ENCODE peak calls at places on chromosomes 2 and 18, in six cellular contexts. One of them, this sample, is unnamed.
A peak's percentile ranks its signal among the peaks of the same experiment; 100 is the strongest.

GRCh38 chr2:109339519-109339991 is 210.6 kb downstream of the SH3RF3 start:
- DNase-seq in HCT116: no peak
- DNase-seq in PC-3: peak; percentile 88
- DNase-seq in hepatocyte: no peak
- DNase-seq in OCI-LY7: no peak
- DNase-seq in neural progenitor cell: no peak
- DNase-seq in this sample: no peak

GRCh38 chr2:8559811-8560210 is 122.0 kb upstream of the ID2 start:
- DNase-seq in HCT116: no peak
- DNase-seq in PC-3: no peak
- DNase-seq in hepatocyte: no peak
- DNase-seq in OCI-LY7: no peak
- DNase-seq in neural progenitor cell: no peak
- DNase-seq in this sample: no peak

GRCh38 chr2:151315381-151315903 is 26.0 kb upstream of the NMI start:
- DNase-seq in HCT116: no peak
- DNase-seq in PC-3: no peak
- DNase-seq in hepatocyte: peak; percentile 8
- DNase-seq in OCI-LY7: no peak
- DNase-seq in neural progenitor cell: peak; percentile 53
- DNase-seq in this sample: no peak

GRCh38 chr2:230957756-230958391 is 32.8 kb upstream of the GPR55 start:
- DNase-seq in HCT116: no peak
- DNase-seq in PC-3: no peak
- DNase-seq in hepatocyte: no peak
- DNase-seq in OCI-LY7: no peak
- DNase-seq in neural progenitor cell: no peak
- DNase-seq in this sample: no peak

GRCh38 chr2:209960676-209961630 is 41.5 kb upstream of the RPE start:
- DNase-seq in HCT116: peak; percentile 65
- DNase-seq in PC-3: peak; percentile 68
- DNase-seq in hepatocyte: peak; percentile 83
- DNase-seq in OCI-LY7: peak; percentile 63
- DNase-seq in neural progenitor cell: peak; percentile 86
- DNase-seq in this sample: peak; percentile 94

GRCh38 chr18:38940863-38941531 is 1375.4 kb upstream of the CELF4 start:
- DNase-seq in HCT116: peak; percentile 77
- DNase-seq in PC-3: peak; percentile 75
- DNase-seq in hepatocyte: peak; percentile 69
- DNase-seq in OCI-LY7: peak; percentile 28
- DNase-seq in neural progenitor cell: no peak
- DNase-seq in this sample: peak; percentile 54

GRCh38 chr18:47883771-47884413 is 46.6 kb downstream of the SMAD2 start:
- DNase-seq in HCT116: no peak
- DNase-seq in PC-3: peak; percentile 51
- DNase-seq in hepatocyte: peak; percentile 13
- DNase-seq in OCI-LY7: no peak
- DNase-seq in neural progenitor cell: no peak
- DNase-seq in this sample: no peak

GRCh38 chr2:26927221-26927620 is 43.2 kb upstream of the MAPRE3 start:
- DNase-seq in HCT116: no peak
- DNase-seq in PC-3: no peak
- DNase-seq in hepatocyte: no peak
- DNase-seq in OCI-LY7: no peak
- DNase-seq in neural progenitor cell: no peak
- DNase-seq in this sample: no peak

GRCh38 chr2:41496908-41497307 is 550.9 kb upstream of the PKDCC start:
- DNase-seq in HCT116: no peak
- DNase-seq in PC-3: peak; percentile 2
- DNase-seq in hepatocyte: no peak
- DNase-seq in OCI-LY7: peak; percentile 9
- DNase-seq in neural progenitor cell: no peak
- DNase-seq in this sample: no peak

GRCh38 chr18:80229342-80229741 is 18.0 kb downstream of the PARD6G start:
- DNase-seq in HCT116: no peak
- DNase-seq in PC-3: no peak
- DNase-seq in hepatocyte: no peak
- DNase-seq in OCI-LY7: no peak
- DNase-seq in neural progenitor cell: no peak
- DNase-seq in this sample: no peak

GRCh38 chr18:28175930-28176673 is 828 bp downstream of the CDH2 start:
- DNase-seq in HCT116: no peak
- DNase-seq in PC-3: peak; percentile 43
- DNase-seq in hepatocyte: peak; percentile 36
- DNase-seq in OCI-LY7: no peak
- DNase-seq in neural progenitor cell: peak; percentile 61
- DNase-seq in this sample: peak; percentile 62

GRCh38 chr18:28176933-28177827 is at the start of gene CDH2:
- DNase-seq in HCT116: no peak
- DNase-seq in PC-3: peak; percentile 82
- DNase-seq in hepatocyte: peak; percentile 88
- DNase-seq in OCI-LY7: no peak
- DNase-seq in neural progenitor cell: peak; percentile 95
- DNase-seq in this sample: peak; percentile 86

GRCh38 chr18:28175047-28175929 is 1.6 kb downstream of the CDH2 start:
- DNase-seq in HCT116: no peak
- DNase-seq in PC-3: peak; percentile 35
- DNase-seq in hepatocyte: peak; percentile 82
- DNase-seq in OCI-LY7: no peak
- DNase-seq in neural progenitor cell: peak; percentile 88
- DNase-seq in this sample: peak; percentile 67

GRCh38 chr18:28177828-28178635 is 1.1 kb upstream of the CDH2 start:
- DNase-seq in HCT116: no peak
- DNase-seq in PC-3: peak; percentile 66
- DNase-seq in hepatocyte: peak; percentile 82
- DNase-seq in OCI-LY7: no peak
- DNase-seq in neural progenitor cell: peak; percentile 93
- DNase-seq in this sample: peak; percentile 82

GRCh38 chr18:28176674-28176932 is 327 bp downstream of the CDH2 start:
- DNase-seq in HCT116: no peak
- DNase-seq in PC-3: peak; percentile 12
- DNase-seq in hepatocyte: no peak
- DNase-seq in OCI-LY7: no peak
- DNase-seq in neural progenitor cell: no peak
- DNase-seq in this sample: peak; percentile 29
- TF ChIP-seq EZH2phosphoT487 in HCT116: no peak
- TF ChIP-seq EZH2phosphoT487 in PC-3: no peak
- TF ChIP-seq EZH2phosphoT487 in hepatocyte: no peak
- TF ChIP-seq EZH2phosphoT487 in OCI-LY7: no peak
- TF ChIP-seq EZH2phosphoT487 in neural progenitor cell: no peak
- TF ChIP-seq EZH2phosphoT487 in this sample: no peak

GRCh38 chr18:48924621-48925601 is 25.9 kb downstream of the SMAD7 start:
- DNase-seq in HCT116: no peak
- DNase-seq in PC-3: no peak
- DNase-seq in hepatocyte: no peak
- DNase-seq in OCI-LY7: no peak
- DNase-seq in neural progenitor cell: peak; percentile 44
- DNase-seq in this sample: no peak
- H3K36me3 ChIP-seq in HCT116: no peaks in the 10 kb centered on the region
- H3K36me3 ChIP-seq in PC-3: no peaks in the 10 kb centered on the region
- H3K36me3 ChIP-seq in hepatocyte: no peaks in the 10 kb centered on the region
- H3K36me3 ChIP-seq in OCI-LY7: peaks cover 23% of the 10 kb centered on the region
- H3K36me3 ChIP-seq in neural progenitor cell: no peaks in the 10 kb centered on the region
- H3K36me3 ChIP-seq in this sample: no peaks in the 10 kb centered on the region

GRCh38 chr2:104177179-104177578 is 676.7 kb upstream of the POU3F3 start:
- DNase-seq in HCT116: no peak
- DNase-seq in PC-3: peak; percentile 38
- DNase-seq in hepatocyte: no peak
- DNase-seq in OCI-LY7: no peak
- DNase-seq in neural progenitor cell: no peak
- DNase-seq in this sample: no peak
- TF ChIP-seq EZH2phosphoT487 in HCT116: no peak
- TF ChIP-seq EZH2phosphoT487 in PC-3: no peak
- TF ChIP-seq EZH2phosphoT487 in hepatocyte: no peak
- TF ChIP-seq EZH2phosphoT487 in OCI-LY7: no peak
- TF ChIP-seq EZH2phosphoT487 in neural progenitor cell: no peak
- TF ChIP-seq EZH2phosphoT487 in this sample: no peak

GRCh38 chr2:173079141-173079540 is 3.5 kb downstream of the MAP3K20 start:
- DNase-seq in HCT116: no peak
- DNase-seq in PC-3: peak; percentile 16
- DNase-seq in hepatocyte: no peak
- DNase-seq in OCI-LY7: no peak
- DNase-seq in neural progenitor cell: no peak
- DNase-seq in this sample: no peak
- H3K36me3 ChIP-seq in HCT116: no peaks in the 10 kb centered on the region
- H3K36me3 ChIP-seq in PC-3: peaks cover 10% of the 10 kb centered on the region
- H3K36me3 ChIP-seq in hepatocyte: no peaks in the 10 kb centered on the region
- H3K36me3 ChIP-seq in OCI-LY7: no peaks in the 10 kb centered on the region
- H3K36me3 ChIP-seq in neural progenitor cell: no peaks in the 10 kb centered on the region
- H3K36me3 ChIP-seq in this sample: no peaks in the 10 kb centered on the region

GRCh38 chr2:114496959-114497358 is 54.5 kb downstream of the DPP10 start:
- DNase-seq in HCT116: no peak
- DNase-seq in PC-3: no peak
- DNase-seq in hepatocyte: no peak
- DNase-seq in OCI-LY7: no peak
- DNase-seq in neural progenitor cell: no peak
- DNase-seq in this sample: no peak
- TF ChIP-seq EZH2phosphoT487 in HCT116: no peak
- TF ChIP-seq EZH2phosphoT487 in PC-3: no peak
- TF ChIP-seq EZH2phosphoT487 in hepatocyte: no peak
- TF ChIP-seq EZH2phosphoT487 in OCI-LY7: no peak
- TF ChIP-seq EZH2phosphoT487 in neural progenitor cell: no peak
- TF ChIP-seq EZH2phosphoT487 in this sample: no peak

GRCh38 chr2:100124746-100125145 is 17.6 kb downstream of the AFF3 start:
- DNase-seq in HCT116: no peak
- DNase-seq in PC-3: peak; percentile 42
- DNase-seq in hepatocyte: no peak
- DNase-seq in OCI-LY7: no peak
- DNase-seq in neural progenitor cell: no peak
- DNase-seq in this sample: no peak
- H3K36me3 ChIP-seq in HCT116: no peaks in the 10 kb centered on the region
- H3K36me3 ChIP-seq in PC-3: no peaks in the 10 kb centered on the region
- H3K36me3 ChIP-seq in hepatocyte: no peaks in the 10 kb centered on the region
- H3K36me3 ChIP-seq in OCI-LY7: peaks cover 98% of the 10 kb centered on the region
- H3K36me3 ChIP-seq in neural progenitor cell: no peaks in the 10 kb centered on the region
- H3K36me3 ChIP-seq in this sample: no peaks in the 10 kb centered on the region

DNA sequence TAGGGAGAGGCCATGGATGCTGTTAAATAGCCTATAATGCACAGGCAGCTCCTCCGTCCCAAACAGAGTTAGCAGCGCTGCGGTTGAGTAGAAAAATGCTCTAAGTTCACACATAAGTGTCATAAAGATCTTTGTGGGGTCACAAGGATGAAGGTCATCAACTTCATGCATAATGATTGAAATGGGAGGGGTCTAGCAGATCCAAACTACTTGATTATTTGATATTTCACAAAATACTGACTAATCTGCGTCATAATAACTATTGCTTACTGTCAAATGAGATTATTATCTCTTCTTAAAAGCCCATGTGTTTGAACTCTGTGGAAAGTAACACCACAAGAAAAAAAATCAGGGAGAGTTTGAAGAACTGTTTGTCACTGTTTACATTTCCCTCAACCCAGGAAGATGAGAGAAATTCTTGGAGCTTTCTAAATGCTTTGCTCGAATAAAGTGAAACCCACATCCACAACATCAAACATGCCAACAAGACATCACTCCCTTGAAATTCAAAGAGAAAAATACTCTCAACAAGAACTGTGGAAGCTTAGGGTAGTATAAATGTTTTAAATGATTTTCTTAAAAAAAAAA is 50.5 kb upstream of the CREB1 start:
- DNase-seq in HCT116: no peak
- DNase-seq in PC-3: peak; percentile 33
- DNase-seq in hepatocyte: no peak
- DNase-seq in OCI-LY7: no peak
- DNase-seq in neural progenitor cell: no peak
- DNase-seq in this sample: no peak
- TF ChIP-seq EZH2phosphoT487 in HCT116: no peak
- TF ChIP-seq EZH2phosphoT487 in PC-3: no peak
- TF ChIP-seq EZH2phosphoT487 in hepatocyte: no peak
- TF ChIP-seq EZH2phosphoT487 in OCI-LY7: no peak
- TF ChIP-seq EZH2phosphoT487 in neural progenitor cell: no peak
- TF ChIP-seq EZH2phosphoT487 in this sample: no peak

GRCh38 chr2:127278959-127279358 is 15.0 kb downstream of the ERCC3 start:
- DNase-seq in HCT116: no peak
- DNase-seq in PC-3: no peak
- DNase-seq in hepatocyte: no peak
- DNase-seq in OCI-LY7: no peak
- DNase-seq in neural progenitor cell: no peak
- DNase-seq in this sample: no peak

GRCh38 chr2:127275789-127276188 is 18.2 kb downstream of the ERCC3 start:
- DNase-seq in HCT116: no peak
- DNase-seq in PC-3: no peak
- DNase-seq in hepatocyte: no peak
- DNase-seq in OCI-LY7: no peak
- DNase-seq in neural progenitor cell: no peak
- DNase-seq in this sample: no peak

GRCh38 chr2:127275356-127275755 is 18.6 kb downstream of the ERCC3 start:
- DNase-seq in HCT116: no peak
- DNase-seq in PC-3: no peak
- DNase-seq in hepatocyte: no peak
- DNase-seq in OCI-LY7: no peak
- DNase-seq in neural progenitor cell: no peak
- DNase-seq in this sample: no peak

GRCh38 chr2:127279781-127280180 is 14.2 kb downstream of the ERCC3 start:
- DNase-seq in HCT116: no peak
- DNase-seq in PC-3: no peak
- DNase-seq in hepatocyte: no peak
- DNase-seq in OCI-LY7: no peak
- DNase-seq in neural progenitor cell: no peak
- DNase-seq in this sample: no peak

DNA sequence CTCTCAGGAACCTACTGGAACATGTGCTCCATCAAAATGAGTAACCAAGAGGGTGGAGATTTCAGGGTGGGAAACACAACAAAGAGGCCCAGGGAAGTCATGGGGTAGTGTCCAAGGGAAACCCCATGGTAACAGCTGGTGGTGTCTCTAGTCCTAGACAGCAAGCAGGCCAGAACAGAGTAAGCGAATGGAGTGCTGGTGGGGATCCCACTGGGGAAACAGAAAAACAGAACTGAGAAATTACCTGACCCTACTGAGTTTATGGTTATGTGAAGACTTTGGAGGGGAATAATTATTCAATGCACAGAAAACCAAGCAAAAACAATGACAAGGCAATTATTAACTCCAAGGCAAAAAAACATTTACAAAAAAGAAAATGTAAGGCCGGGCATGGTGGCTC is 16.9 kb downstream of the ERCC3 start:
- DNase-seq in HCT116: no peak
- DNase-seq in PC-3: no peak
- DNase-seq in hepatocyte: no peak
- DNase-seq in OCI-LY7: no peak
- DNase-seq in neural progenitor cell: no peak
- DNase-seq in this sample: no peak
- H3K36me3 ChIP-seq in HCT116: peaks cover 29% of the 10 kb centered on the region
- H3K36me3 ChIP-seq in PC-3: peaks cover 42% of the 10 kb centered on the region
- H3K36me3 ChIP-seq in hepatocyte: no peaks in the 10 kb centered on the region
- H3K36me3 ChIP-seq in OCI-LY7: peaks cover 94% of the 10 kb centered on the region
- H3K36me3 ChIP-seq in neural progenitor cell: peaks cover 4% of the 10 kb centered on the region
- H3K36me3 ChIP-seq in this sample: peaks cover 34% of the 10 kb centered on the region

This sample was measured in GM23338.